ENCODE peak calls at places on chromosome 19, in six cellular contexts. U is upper lobe of right lung, H is choroid plexus epithelial cell, T is NT2/D1, X is Caco-2, V is suprapubic skin. B is an unnamed sample.

GRCh38 chr19:2503521-2504109 is 27.7 kb downstream of the GADD45B start:
- DNase-seq in H (peak), U (no peak), V (no peak), X (peak), T (no peak), B (no peak)

GRCh38 chr19:36707134-36707533 is 19.7 kb downstream of the ZNF567 start:
- DNase-seq in X (no peak), T (no peak), V (no peak), U (no peak), H (no peak), B (no peak)

GRCh38 chr19:29715695-29716581 is 877 bp upstream of the C19orf12 start:
- DNase-seq in V (no peak), T (no peak), H (peak), X (no peak), U (no peak), B (no peak)

GRCh38 chr19:17097593-17098126 is 22.1 kb downstream of the MYO9B start:
- DNase-seq in H (peak), X (peak), T (no peak), U (no peak), V (no peak), B (no peak)

GRCh38 chr19:3585301-3586123 is at the start of gene GIPC3:
- DNase-seq in T (no peak), H (no peak), X (no peak), U (no peak), V (no peak), B (no peak)

GRCh38 chr19:41930926-41931592 is 2.8 kb upstream of the ERFL start:
- DNase-seq in H (no peak), X (no peak), T (peak), U (no peak), V (no peak), B (no peak)

GRCh38 chr19:7789447-7789846 is 26.4 kb downstream of the CLEC4M start:
- DNase-seq in U (no peak), V (no peak), T (no peak), X (no peak), H (no peak), B (no peak)

GRCh38 chr19:3849092-3849491 is 19.7 kb downstream of the ZFR2 start:
- DNase-seq in U (no peak), T (no peak), X (peak), H (peak), V (no peak), B (peak)

GRCh38 chr19:41563847-41564514 is 12.0 kb upstream of the CEACAM21 start:
- DNase-seq in T (no peak), U (no peak), V (no peak), X (no peak), H (no peak), B (no peak)

GRCh38 chr19:12789098-12789903 is 2.0 kb upstream of the JUNB start:
- DNase-seq in H (peak), X (no peak), T (no peak), U (no peak), V (no peak), B (no peak)

GRCh38 chr19:35077411-35078223 is 36.1 kb downstream of the HPN start:
- DNase-seq in U (no peak), H (no peak), V (no peak), X (no peak), T (no peak), B (no peak)

GRCh38 chr19:45008554-45008953 is 7.3 kb downstream of the RELB start:
- DNase-seq in T (no peak), V (no peak), X (peak), H (no peak), U (no peak), B (no peak)

GRCh38 chr19:32550666-32551065 is 30.3 kb upstream of the PDCD5 start:
- DNase-seq in T (no peak), H (no peak), U (no peak), X (no peak), V (no peak), B (no peak)

GRCh38 chr19:17394891-17395415 is 957 bp upstream of the CCDC194 start:
- DNase-seq in T (peak), X (peak), V (no peak), H (peak), U (peak), B (no peak)

GRCh38 chr19:11324079-11324661 is 15.3 kb downstream of the RAB3D start:
- DNase-seq in V (peak), X (peak), U (peak), T (no peak), H (peak), B (peak)

GRCh38 chr19:45395524-45396388 is 9.1 kb downstream of the PPP1R13L start:
- DNase-seq in X (no peak), U (no peak), V (no peak), H (no peak), T (no peak), B (no peak)

GRCh38 chr19:33862991-33863390 is 66.3 kb downstream of the KCTD15 start:
- DNase-seq in T (no peak), V (no peak), U (no peak), H (no peak), X (no peak), B (no peak)

GRCh38 chr19:30668521-30669155 is 296.5 kb downstream of the ZNF536 start:
- DNase-seq in X (no peak), U (no peak), V (no peak), H (no peak), T (no peak), B (no peak)

GRCh38 chr19:7520131-7521051 is 2.0 kb upstream of the MCOLN1 start:
- DNase-seq in U (no peak), X (no peak), H (no peak), V (no peak), T (no peak), B (no peak)

GRCh38 chr19:7106711-7107657 is 37.5 kb downstream of the ZNF557 start:
- DNase-seq in X (no peak), V (no peak), T (no peak), U (no peak), H (no peak), B (no peak)

GRCh38 chr19:40443131-40443929 is 805 bp downstream of the SERTAD3 start:
- DNase-seq in H (peak), U (peak), V (peak), T (peak), X (peak), B (peak)

GRCh38 chr19:36891768-36892357 is 24.2 kb downstream of the ZNF829 start:
- DNase-seq in U (no peak), V (no peak), T (no peak), X (no peak), H (peak), B (no peak)

GRCh38 chr19:39996218-39996810 is 546 bp upstream of the ZNF546 start:
- DNase-seq in V (no peak), X (no peak), H (peak), T (no peak), U (no peak), B (peak)

GRCh38 chr19:58356971-58357797 is 3.9 kb upstream of the A1BG start:
- DNase-seq in V (no peak), X (no peak), H (peak), U (no peak), T (no peak), B (no peak)

GRCh38 chr19:11767633-11768133 is 883 bp downstream of the ZNF441 start:
- DNase-seq in H (peak), X (peak), V (peak), T (no peak), U (peak), B (peak)

GRCh38 chr19:18399008-18399407 is 1.6 kb upstream of the LRRC25 start:
- DNase-seq in H (peak), T (no peak), X (no peak), U (no peak), V (no peak), B (peak)

GRCh38 chr19:18392936-18393335 is 4.5 kb downstream of the LRRC25 start:
- DNase-seq in T (no peak), V (no peak), U (no peak), H (no peak), X (no peak), B (no peak)

GRCh38 chr19:18393836-18394235 is 3.6 kb downstream of the LRRC25 start:
- DNase-seq in H (no peak), U (no peak), X (no peak), T (no peak), V (no peak), B (no peak)

GRCh38 chr19:18397242-18398202 is at the start of gene LRRC25:
- DNase-seq in H (no peak), V (no peak), U (peak), T (peak), X (no peak), B (no peak)

GRCh38 chr19:18396471-18397241 is 766 bp downstream of the LRRC25 start:
- DNase-seq in U (no peak), X (no peak), H (no peak), T (no peak), V (no peak), B (no peak)
- H3K4me3 ChIP-seq in U (peak), X (no peak), H (no peak), T (no peak), V (peak), B (no peak)

GRCh38 chr19:48795855-48796142 is 15.0 kb downstream of the BCAT2 start:
- DNase-seq in T (no peak), U (no peak), V (no peak), X (no peak), H (no peak), B (no peak)
- H3K4me3 ChIP-seq in T (no peak), U (no peak), V (no peak), X (no peak), H (no peak), B (no peak)

GRCh38 chr19:53389591-53390377 is 5.2 kb upstream of the ZNF765 start:
- DNase-seq in U (no peak), V (no peak), T (no peak), H (no peak), X (no peak), B (no peak)
- H3K4me3 ChIP-seq in U (no peak), V (no peak), T (no peak), H (no peak), X (no peak), B (no peak)

GRCh38 chr19:51219307-51219706 is 5.6 kb upstream of the CD33 start:
- DNase-seq in H (no peak), T (no peak), U (no peak), X (no peak), V (no peak), B (no peak)
- H3K4me3 ChIP-seq in H (no peak), T (no peak), U (no peak), X (no peak), V (no peak), B (no peak)

DNA sequence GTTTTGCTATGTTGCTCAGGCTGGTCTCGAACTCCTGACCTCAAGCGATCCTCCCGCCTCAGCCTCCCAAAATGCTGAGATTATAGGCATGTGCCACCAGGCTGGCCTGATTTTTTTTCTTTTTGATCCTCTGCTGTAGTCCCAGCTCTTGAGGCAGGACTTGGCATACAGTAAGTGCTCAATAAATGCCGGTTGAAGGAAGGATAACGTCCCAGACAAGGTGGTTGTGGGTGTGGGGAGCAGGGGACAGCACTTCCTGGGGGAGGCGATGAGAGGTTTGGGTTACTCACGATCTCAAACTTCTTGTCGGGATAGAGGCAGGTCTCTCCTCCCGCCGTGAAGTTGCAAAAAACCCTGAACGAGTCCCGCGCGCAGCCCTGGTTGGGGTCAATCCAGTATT is 29.7 kb upstream of the OLFM2 start:
- DNase-seq in X (no peak), T (no peak), U (no peak), V (no peak), H (no peak), B (no peak)
- H3K4me3 ChIP-seq in X (no peak), T (peak), U (no peak), V (no peak), H (no peak), B (no peak)

DNA sequence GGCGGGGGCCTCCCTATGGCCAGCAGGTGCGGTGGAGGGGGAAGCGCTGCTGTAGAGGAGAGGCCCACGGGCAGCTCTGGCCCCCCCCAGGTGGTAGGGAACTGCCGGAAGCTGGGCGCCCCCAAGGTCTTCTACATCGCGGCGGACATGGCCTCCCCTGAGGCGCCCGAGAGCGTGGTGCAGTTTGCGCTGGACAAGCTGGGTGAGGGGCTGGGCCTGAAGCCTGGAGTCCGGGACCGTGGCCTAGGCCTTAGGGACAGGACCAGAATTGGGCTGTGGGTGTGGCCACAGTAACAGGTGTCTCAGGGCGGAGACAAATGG is 3.8 kb upstream of the RPL36 start:
- DNase-seq in V (no peak), T (no peak), H (no peak), X (no peak), U (no peak), B (no peak)
- H3K4me3 ChIP-seq in V (peak), T (peak), H (peak), X (peak), U (peak), B (no peak)

GRCh38 chr19:1082165-1082927 is 12.8 kb downstream of the POLR2E start:
- DNase-seq in H (peak), V (no peak), X (peak), U (peak), T (peak), B (peak)
- H3K4me3 ChIP-seq in H (no peak), V (peak), X (no peak), U (peak), T (peak), B (peak)

DNA sequence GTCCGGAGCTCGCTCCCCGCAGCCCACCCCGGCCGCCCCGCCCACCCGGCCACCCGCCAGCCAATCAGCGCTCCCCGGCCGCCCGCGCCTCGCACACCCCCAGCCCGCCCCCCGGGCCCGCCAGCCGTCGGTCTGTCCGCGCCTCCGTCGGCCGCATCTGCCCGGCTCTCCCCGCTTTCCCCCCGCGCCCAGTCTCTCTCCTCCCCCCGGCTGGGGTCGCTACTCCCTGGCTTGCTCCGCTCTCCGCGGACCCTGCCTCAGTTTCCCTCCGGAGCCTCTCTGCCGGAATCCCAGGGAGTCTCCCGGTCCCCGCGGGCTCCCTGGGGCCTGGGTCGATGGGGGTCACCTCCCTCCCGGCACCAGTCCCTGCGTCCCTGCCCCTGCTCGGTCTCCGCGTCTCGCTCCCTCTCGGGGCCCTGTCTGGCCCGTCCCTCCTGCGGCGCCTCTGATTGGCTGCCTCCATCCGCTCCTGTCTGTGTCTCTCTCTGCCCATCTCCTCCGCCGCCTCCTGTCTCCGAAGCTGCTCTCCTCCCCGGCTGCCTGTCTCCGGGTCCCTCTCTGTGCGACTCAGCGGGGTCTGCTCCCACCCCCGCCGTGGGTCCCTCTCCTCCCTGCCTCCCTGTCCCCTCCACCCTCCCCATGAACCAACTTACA is 485 bp downstream of the IL11 start:
- DNase-seq in T (peak), V (no peak), H (peak), X (peak), U (no peak), B (no peak)
- H3K4me3 ChIP-seq in T (peak), V (peak), H (peak), X (peak), U (no peak), B (no peak)

GRCh38 chr19:49643466-49643865 is 1.5 kb downstream of the SCAF1 start:
- DNase-seq in H (no peak), T (no peak), U (no peak), V (no peak), X (no peak), B (no peak)
- H3K4me3 ChIP-seq in H (peak), T (no peak), U (no peak), V (no peak), X (peak), B (no peak)

B was measured in body of pancreas.